ENCODE peak calls at places on chromosomes 2 and 18, in nine cellular contexts. V is CD8-positive, alpha-beta T cell; S is tibial artery; P is ovary; Z is aorta; Y is psoas muscle; D is thyroid gland; F is PC-9; H is CD4-positive, CD25-positive, alpha-beta regulatory T cell. G is an unnamed sample. For H3K27me3, the result is how much of the 10 kb centered on the place peaks cover.

GRCh38 chr18:8926464-8926863 is 176.0 kb upstream of the NDUFV2 start:
- DNase-seq in F (no peak), Z (no peak), H (no peak), P (no peak), D (no peak), V (no peak), S (no peak), Y (no peak), G (no peak)

GRCh38 chr2:205509655-205510054 is 172.6 kb upstream of the NRP2 start:
- DNase-seq in F (no peak), P (no peak), Y (no peak), H (no peak), D (no peak), V (no peak), Z (no peak), S (no peak), G (no peak)

GRCh38 chr2:241935314-241935713 is 65.8 kb downstream of the RTP5 start:
- DNase-seq in Z (no peak), V (no peak), S (no peak), H (no peak), D (no peak), Y (no peak), P (no peak), F (no peak), G (no peak)

GRCh38 chr18:78801011-78801410 is 178.6 kb upstream of the SALL3 start:
- DNase-seq in D (no peak), P (no peak), S (no peak), Y (no peak), F (no peak), H (no peak), Z (peak), V (no peak), G (no peak)

GRCh38 chr2:54267577-54267976 is 11.5 kb upstream of the TSPYL6 start:
- DNase-seq in P (no peak), F (no peak), H (no peak), Y (no peak), V (no peak), D (no peak), S (no peak), Z (no peak), G (no peak)

GRCh38 chr2:1070601-1071000 is 120.0 kb downstream of the SNTG2 start:
- DNase-seq in Z (no peak), P (no peak), H (no peak), Y (no peak), D (no peak), F (no peak), S (no peak), V (no peak), G (no peak)

GRCh38 chr18:68520406-68521075 is 194.4 kb downstream of the TMX3 start:
- DNase-seq in S (no peak), Y (no peak), D (no peak), V (no peak), H (no peak), P (no peak), F (no peak), Z (no peak), G (no peak)

GRCh38 chr2:199309973-199310372 is 147.8 kb downstream of the SATB2 start:
- DNase-seq in F (no peak), D (no peak), P (no peak), S (no peak), V (no peak), H (no peak), Z (no peak), Y (no peak), G (no peak)

GRCh38 chr2:224934542-224935188 is 107.6 kb downstream of the DOCK10 start:
- DNase-seq in D (no peak), V (no peak), F (no peak), H (no peak), S (no peak), Z (no peak), P (no peak), Y (no peak), G (no peak)

GRCh38 chr2:235861383-235861782 is 306.8 kb downstream of the GBX2 start:
- DNase-seq in S (no peak), V (no peak), Z (no peak), H (no peak), D (no peak), F (no peak), Y (no peak), P (no peak), G (no peak)

GRCh38 chr2:226660524-226660923 is 139.1 kb downstream of the IRS1 start:
- DNase-seq in H (no peak), D (peak), P (peak), Z (peak), V (no peak), Y (no peak), F (no peak), S (peak), G (no peak)

GRCh38 chr2:145245268-145245667 is 725.3 kb upstream of the ZEB2 start:
- DNase-seq in H (no peak), Z (no peak), P (no peak), S (no peak), F (no peak), Y (no peak), V (no peak), D (no peak), G (no peak)

GRCh38 chr2:99679518-99679917 is 189.7 kb upstream of the REV1 start:
- DNase-seq in P (no peak), Z (no peak), H (no peak), F (no peak), V (no peak), Y (no peak), S (no peak), D (no peak), G (no peak)

GRCh38 chr2:215503381-215503780 is 67.5 kb upstream of the FN1 start:
- DNase-seq in S (no peak), V (no peak), F (no peak), Y (no peak), D (no peak), H (no peak), Z (no peak), P (no peak), G (no peak)

GRCh38 chr2:112794131-112794733 is 9.9 kb upstream of the IL1A start:
- DNase-seq in Z (peak), Y (no peak), H (no peak), D (no peak), V (no peak), S (no peak), F (peak), P (no peak), G (no peak)

GRCh38 chr18:9897129-9897528 is 11.4 kb downstream of the TXNDC2 start:
- DNase-seq in V (no peak), Z (no peak), Y (no peak), H (no peak), D (no peak), F (no peak), P (no peak), S (no peak), G (no peak)

GRCh38 chr18:75029456-75029855 is 179.5 kb downstream of the PTGR3 start:
- DNase-seq in F (no peak), S (no peak), Z (no peak), D (no peak), V (no peak), H (peak), P (no peak), Y (no peak), G (no peak)

GRCh38 chr2:55163258-55163657 is 68.8 kb downstream of the CLHC1 start:
- DNase-seq in P (no peak), Y (no peak), Z (no peak), D (peak), V (no peak), F (no peak), S (no peak), H (no peak), G (no peak)

GRCh38 chr2:10398496-10398895 is 49.6 kb downstream of the ODC1 start:
- DNase-seq in F (no peak), S (no peak), P (no peak), Y (no peak), V (no peak), H (no peak), Z (peak), D (no peak), G (peak)

GRCh38 chr2:127155901-127156300 is 48.9 kb upstream of the BIN1 start:
- DNase-seq in V (no peak), Z (no peak), D (no peak), Y (peak), F (no peak), P (peak), H (no peak), S (no peak), G (no peak)

GRCh38 chr2:28004086-28004485 is 113.6 kb downstream of the BABAM2 start:
- DNase-seq in Y (no peak), V (peak), F (no peak), Z (no peak), H (no peak), S (no peak), P (no peak), D (no peak), G (no peak)

GRCh38 chr2:20030224-20030623 is 17.8 kb upstream of the MATN3 start:
- DNase-seq in Z (no peak), P (no peak), Y (no peak), S (no peak), F (no peak), D (no peak), H (no peak), V (no peak), G (no peak)

GRCh38 chr2:205682239-205683021 is at the start of gene NRP2:
- DNase-seq in S (peak), Z (peak), F (peak), D (peak), H (peak), P (peak), V (peak), Y (peak), G (peak)

GRCh38 chr2:157596992-157597681 is 31.5 kb downstream of the ACVR1C start:
- DNase-seq in V (peak), H (peak), S (peak), F (no peak), Y (peak), P (no peak), Z (peak), D (peak), G (peak)

GRCh38 chr18:3667255-3668137 is 217.5 kb downstream of the TGIF1 start:
- DNase-seq in V (no peak), S (no peak), F (no peak), D (no peak), H (no peak), Z (no peak), P (no peak), Y (no peak), G (no peak)

GRCh38 chr2:170461875-170462274 is 253.3 kb upstream of the SP5 start:
- DNase-seq in Z (no peak), S (no peak), H (no peak), Y (no peak), F (no peak), P (no peak), V (no peak), D (no peak), G (no peak)

GRCh38 chr2:37923308-37924055 is 1.6 kb upstream of the RMDN2 start:
- DNase-seq in Z (no peak), D (no peak), P (no peak), H (no peak), V (no peak), Y (no peak), F (no peak), S (no peak), G (no peak)

GRCh38 chr2:45432406-45432805 is 178.7 kb downstream of the SRBD1 start:
- DNase-seq in V (no peak), H (no peak), P (no peak), F (no peak), S (no peak), Y (no peak), Z (no peak), D (no peak), G (no peak)

GRCh38 chr2:217715484-217715883 is 287.3 kb downstream of the TNS1 start:
- DNase-seq in Y (no peak), D (no peak), V (no peak), P (no peak), F (no peak), S (no peak), H (no peak), Z (no peak), G (no peak)

GRCh38 chr2:29293830-29294438 is 178.7 kb downstream of the CLIP4 start:
- DNase-seq in Y (no peak), H (no peak), Z (no peak), F (peak), P (no peak), V (no peak), D (peak), S (peak), G (no peak)

GRCh38 chr2:158795110-158795924 is at the start of gene DAPL1:
- DNase-seq in D (peak), P (no peak), S (no peak), F (peak), V (no peak), H (no peak), Y (no peak), Z (peak), G (no peak)

GRCh38 chr18:43271593-43272432 is 5.5 kb downstream of the SYT4 start:
- DNase-seq in S (no peak), F (peak), Y (no peak), Z (no peak), D (no peak), P (no peak), H (peak), V (no peak), G (peak)

GRCh38 chr2:96157649-96158553 is 12.7 kb upstream of the DUSP2 start:
- DNase-seq in Y (peak), F (no peak), V (peak), S (no peak), Z (no peak), H (peak), P (no peak), D (no peak), G (no peak)

GRCh38 chr18:28804512-28805214 is 627.7 kb upstream of the CDH2 start:
- DNase-seq in P (no peak), D (no peak), S (no peak), Z (no peak), Y (no peak), H (no peak), V (no peak), F (no peak), G (no peak)

GRCh38 chr2:24813645-24814257 is 20.5 kb downstream of the CENPO start:
- DNase-seq in H (no peak), Y (no peak), V (no peak), D (no peak), S (no peak), Z (no peak), P (no peak), F (no peak), G (no peak)

DNA sequence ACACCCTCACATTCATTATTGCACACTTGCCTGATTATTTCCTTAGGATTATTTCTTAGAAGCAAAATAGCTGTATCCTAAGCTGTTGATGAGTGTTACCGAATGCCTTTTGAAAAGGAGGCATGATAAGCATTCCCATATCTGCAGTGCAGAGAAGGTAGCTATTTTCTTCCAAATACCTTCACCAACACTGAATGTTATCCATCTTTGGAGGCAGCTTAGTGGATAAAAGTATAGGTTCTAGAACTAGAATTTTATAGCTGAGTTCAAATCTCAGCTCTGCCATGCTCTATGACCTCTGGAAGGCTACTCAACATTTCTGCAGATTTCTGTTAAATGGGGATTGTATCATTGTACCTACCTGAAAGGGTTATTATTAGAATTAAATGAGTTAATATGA is 185.0 kb upstream of the CCDC150 start:
- DNase-seq in D (no peak), P (no peak), F (no peak), S (no peak), Z (no peak), H (no peak), Y (no peak), V (no peak), G (no peak)
- H3K27me3 ChIP-seq in D (under half), P (under half), F (under half), S (under half), Z (under half), H (under half), Y (under half), V (under half), G (under half)

DNA sequence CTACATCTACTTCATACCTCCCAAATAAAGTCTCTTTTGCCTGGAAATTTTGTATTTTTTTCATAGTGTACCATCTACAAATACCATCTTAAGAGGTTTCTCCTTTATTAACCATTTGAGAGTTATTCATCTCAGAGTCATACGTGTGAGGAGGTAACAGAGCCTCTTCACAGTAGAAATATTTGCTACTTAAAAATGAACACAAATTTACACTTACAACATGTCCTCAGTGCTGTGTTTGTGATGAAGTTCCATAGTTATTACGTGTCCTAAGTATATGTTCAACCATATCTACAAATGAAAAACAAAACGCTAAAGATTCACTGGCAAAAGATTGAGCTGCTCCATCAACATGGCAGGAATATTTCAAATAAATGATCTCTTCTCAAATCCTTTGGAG is 48.5 kb upstream of the HNRNPA3 start:
- DNase-seq in V (no peak), Y (no peak), Z (no peak), D (no peak), S (no peak), H (no peak), P (no peak), F (no peak), G (no peak)
- H3K4me3 ChIP-seq in V (peak), Y (peak), Z (peak), D (no peak), S (peak), H (no peak), P (no peak), F (peak), G (peak)

DNA sequence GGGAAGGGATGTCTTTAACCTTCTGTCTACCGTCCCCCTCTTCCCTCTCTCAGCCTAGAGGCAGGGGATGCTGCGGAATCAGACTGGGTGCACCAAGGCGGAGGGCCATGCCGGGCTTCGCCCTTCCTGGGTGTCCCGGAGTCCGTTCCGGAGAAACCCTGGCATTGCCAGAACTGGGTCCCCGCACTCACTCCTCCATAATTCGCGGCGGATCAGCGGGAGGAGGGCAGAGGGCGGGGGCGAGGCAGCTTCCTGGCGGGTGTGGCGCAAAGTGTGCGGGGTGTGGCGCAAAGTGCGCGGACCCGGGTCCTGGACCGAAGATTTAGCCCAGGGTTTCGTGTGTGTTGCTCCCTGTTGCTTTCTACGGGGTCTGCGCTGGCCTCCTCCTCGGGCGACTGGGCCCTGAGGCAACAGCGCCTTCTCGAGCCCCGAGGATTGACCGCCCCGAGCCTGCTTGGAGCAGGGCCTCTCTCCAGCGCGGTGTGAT is 12.4 kb upstream of the SKOR2 start:
- DNase-seq in Y (no peak), D (no peak), H (no peak), F (no peak), V (no peak), P (no peak), Z (no peak), S (no peak), G (no peak)
- H3K27me3 ChIP-seq in Y (half or more), D (under half), H (under half), F (under half), V (under half), P (under half), Z (under half), S (under half), G (half or more)

GRCh38 chr2:161067846-161068245 is 92.4 kb upstream of the TANK start:
- DNase-seq in H (no peak), D (no peak), V (no peak), Y (no peak), S (no peak), F (no peak), P (no peak), Z (no peak), G (no peak)

GRCh38 chr2:161061786-161062185 is 98.4 kb upstream of the TANK start:
- DNase-seq in H (no peak), F (no peak), P (no peak), S (no peak), D (no peak), V (no peak), Z (no peak), Y (no peak), G (no peak)

GRCh38 chr2:161059388-161059787 is 100.8 kb upstream of the TANK start:
- DNase-seq in V (no peak), P (no peak), D (no peak), H (no peak), Y (peak), Z (no peak), F (no peak), S (no peak), G (no peak)

GRCh38 chr2:161063946-161064306 is 96.3 kb upstream of the TANK start:
- DNase-seq in Z (no peak), V (no peak), S (no peak), Y (no peak), F (no peak), P (no peak), D (no peak), H (no peak), G (no peak)

GRCh38 chr2:161063074-161063945 is 96.9 kb upstream of the TANK start:
- DNase-seq in F (peak), V (peak), Y (peak), P (peak), H (peak), Z (peak), S (peak), D (peak), G (peak)
- H3K4me3 ChIP-seq in F (no peak), V (no peak), Y (peak), P (no peak), H (no peak), Z (peak), S (no peak), D (no peak), G (no peak)

DNA sequence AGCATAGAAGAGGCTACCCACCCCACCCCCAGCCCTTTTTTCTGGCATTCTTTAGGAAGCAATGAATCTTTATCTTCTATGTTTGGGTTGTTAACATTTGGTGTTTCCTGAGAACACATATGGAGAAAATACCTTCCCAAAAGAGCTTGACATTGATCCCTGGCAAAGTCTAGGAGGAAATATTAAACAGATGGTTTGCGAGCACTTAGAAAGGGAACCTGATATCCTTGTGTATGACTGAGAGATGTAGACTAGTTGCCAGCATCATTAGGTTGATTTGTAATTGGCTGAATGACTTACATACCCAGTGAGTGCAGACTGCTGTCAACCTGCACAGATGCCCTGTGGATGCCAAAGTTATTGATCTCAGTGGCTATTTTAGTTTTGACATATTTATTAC is 42.9 kb downstream of the DOK1 start:
- DNase-seq in Y (no peak), Z (no peak), P (no peak), S (no peak), D (no peak), F (no peak), H (no peak), V (no peak), G (no peak)
- H3K27me3 ChIP-seq in Y (under half), Z (under half), P (under half), S (under half), D (under half), F (under half), H (under half), V (under half), G (under half)

DNA sequence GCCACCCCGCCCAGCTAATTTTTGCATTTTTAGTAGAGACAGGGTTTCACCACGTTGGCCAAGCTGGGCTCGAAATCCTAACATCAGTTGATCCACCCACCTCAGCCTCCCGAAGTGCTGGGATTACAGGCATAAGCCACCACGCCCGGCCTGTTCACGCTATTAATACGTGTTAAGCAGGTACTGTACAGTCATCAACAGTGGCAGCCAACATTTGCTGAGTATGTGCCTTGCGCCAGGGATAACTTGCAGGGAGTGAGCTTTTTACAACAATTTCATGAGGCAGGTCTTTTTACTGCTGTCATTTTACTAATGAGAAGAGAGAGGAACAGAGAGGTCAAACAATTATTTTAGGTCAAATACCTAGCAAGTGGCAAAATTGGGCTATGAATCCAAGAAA is 115.2 kb downstream of the AP1S3 start:
- DNase-seq in H (no peak), Y (no peak), V (no peak), S (no peak), D (no peak), Z (no peak), F (no peak), P (no peak), G (no peak)
- H3K4me3 ChIP-seq in H (no peak), Y (no peak), V (no peak), S (no peak), D (no peak), Z (no peak), F (no peak), P (no peak), G (no peak)

G was measured in heart right ventricle.